ENCODE peak calls at places on chromosomes 4 and X, in five cellular contexts. X is NB4, Q is right atrium auricular region, C is osteocyte, B is ovary. D is an unnamed sample.
A peak's percentile ranks its signal among the peaks of the same experiment; 100 is the strongest.

GRCh38 chr4:154743683-154744340 is at the start of gene LRAT:
- DNase-seq in X (no peak), Q (no peak), C (no peak), B (no peak), D (no peak)

GRCh38 chr4:133058701-133059100 is 90.4 kb upstream of the PCDH10 start:
- DNase-seq in X (no peak), Q (no peak), C (no peak), B (no peak), D (no peak)

GRCh38 chr4:106868381-106869035 is 167.6 kb downstream of the DKK2 start:
- DNase-seq in X (no peak), Q (no peak), C (no peak), B (no peak), D (no peak)

GRCh38 chrX:33357606-33358005 is 146.3 kb upstream of the DMD start:
- DNase-seq in X (no peak), Q (no peak), C (peak; percentile 62), B (no peak), D (no peak)

GRCh38 chr4:15457401-15458201 is 12.1 kb upstream of the CC2D2A start:
- DNase-seq in X (peak; percentile 78), Q (no peak), C (no peak), B (no peak), D (no peak)

GRCh38 chrX:42751573-42751972 is 26.4 kb downstream of the PPP1R2C start:
- DNase-seq in X (no peak), Q (no peak), C (no peak), B (no peak), D (no peak)

GRCh38 chr4:7460591-7460990 is 25.9 kb upstream of the PSAPL1 start:
- DNase-seq in X (no peak), Q (no peak), C (no peak), B (peak; percentile 88), D (no peak)

GRCh38 chr4:149344436-149344835 is 471.2 kb downstream of the IQCM start:
- DNase-seq in X (no peak), Q (no peak), C (no peak), B (no peak), D (no peak)

GRCh38 chr4:89222171-89222570 is 85.4 kb downstream of the GPRIN3 start:
- DNase-seq in X (no peak), Q (no peak), C (no peak), B (no peak), D (no peak)

GRCh38 chr4:88097781-88098180 is 60.7 kb downstream of the ABCG2 start:
- DNase-seq in X (no peak), Q (no peak), C (no peak), B (no peak), D (no peak)

GRCh38 chr4:119647558-119647957 is 19.0 kb upstream of the PDE5A start:
- DNase-seq in X (no peak), Q (no peak), C (no peak), B (no peak), D (no peak)

GRCh38 chr4:20391224-20391623 is 139.5 kb downstream of the SLIT2 start:
- DNase-seq in X (no peak), Q (no peak), C (no peak), B (no peak), D (no peak)

GRCh38 chr4:12889054-12889453 is 595.1 kb downstream of the RAB28 start:
- DNase-seq in X (no peak), Q (peak; percentile 64), C (no peak), B (no peak), D (no peak)

GRCh38 chr4:43564601-43565000 is 672.1 kb downstream of the GRXCR1 start:
- DNase-seq in X (no peak), Q (no peak), C (no peak), B (no peak), D (no peak)

GRCh38 chrX:140432328-140433025 is 72.4 kb downstream of the SOX3 start:
- DNase-seq in X (no peak), Q (no peak), C (no peak), B (no peak), D (no peak)

GRCh38 chr4:141132689-141133145 is 552 bp downstream of the RNF150 start:
- DNase-seq in X (no peak), Q (no peak), C (peak; percentile 88), B (peak; percentile 64), D (peak; percentile 70)

GRCh38 chr4:76989391-76990061 is 40.0 kb downstream of the SEPTIN11 start:
- DNase-seq in X (no peak), Q (no peak), C (no peak), B (no peak), D (no peak)

GRCh38 chrX:103396186-103396585 is 19.8 kb downstream of the BEX3 start:
- DNase-seq in X (no peak), Q (no peak), C (no peak), B (no peak), D (no peak)

GRCh38 chr4:75289843-75290616 is 224.2 kb downstream of the RCHY1 start:
- DNase-seq in X (peak; percentile 26), Q (no peak), C (no peak), B (no peak), D (no peak)

GRCh38 chrX:37912286-37912685 is 64.9 kb upstream of the DYNLT3 start:
- DNase-seq in X (peak; percentile 14), Q (no peak), C (no peak), B (no peak), D (no peak)

GRCh38 chr4:41060352-41061318 is 153.7 kb downstream of the APBB2 start:
- DNase-seq in X (no peak), Q (no peak), C (no peak), B (no peak), D (no peak)

GRCh38 chr4:113410686-113411085 is 350.9 kb downstream of the CAMK2D start:
- DNase-seq in X (no peak), Q (no peak), C (no peak), B (no peak), D (no peak)

GRCh38 chr4:23234018-23234417 is 541.3 kb downstream of the GBA3 start:
- DNase-seq in X (no peak), Q (no peak), C (no peak), B (no peak), D (no peak)

GRCh38 chr4:12409507-12410190 is 981.0 kb upstream of the HS3ST1 start:
- DNase-seq in X (peak; percentile 35), Q (no peak), C (no peak), B (no peak), D (no peak)

GRCh38 chrX:64202808-64203320 is 2.6 kb downstream of the AMER1 start:
- DNase-seq in X (no peak), Q (no peak), C (no peak), B (no peak), D (no peak)

GRCh38 chrX:38803609-38804480 is 2.6 kb downstream of the MID1IP1 start:
- DNase-seq in X (peak; percentile 90), Q (peak; percentile 76), C (peak; percentile 86), B (peak; percentile 82), D (peak; percentile 83)

DNA sequence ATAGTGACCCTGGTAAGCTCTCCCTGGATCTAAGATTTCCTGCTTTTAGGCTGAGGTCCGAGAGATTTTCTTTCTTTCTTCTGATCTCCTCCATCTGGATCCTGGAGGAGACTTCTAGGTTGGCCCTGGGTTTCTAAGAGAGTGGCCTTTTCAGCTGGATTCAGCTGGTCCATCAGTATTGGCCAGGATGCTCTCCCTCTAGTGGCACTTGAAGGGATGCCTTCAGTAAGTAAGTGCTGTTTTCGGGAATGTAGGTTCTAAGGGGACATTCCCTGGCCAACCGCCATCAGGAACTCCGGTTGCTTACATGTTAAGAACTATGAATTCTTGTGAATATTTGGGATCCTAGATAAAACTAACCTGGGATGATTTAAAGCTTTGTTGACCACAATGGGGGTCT is 56.9 kb downstream of the SERTM2 start:
- DNase-seq in X (peak; percentile 2), Q (no peak), C (no peak), B (no peak), D (no peak)
- TF ChIP-seq CTCF in X (peak; percentile 30), Q (no peak), C (peak; percentile 38), B (no peak), D (no peak)

GRCh38 chrX:40299502-40300118 is 201.9 kb upstream of the BCOR start:
- DNase-seq in X (no peak), Q (no peak), C (no peak), B (no peak), D (no peak)

GRCh38 chrX:40300286-40300890 is 202.6 kb upstream of the BCOR start:
- DNase-seq in X (no peak), Q (no peak), C (no peak), B (no peak), D (no peak)

GRCh38 chrX:40298569-40298968 is 200.8 kb upstream of the BCOR start:
- DNase-seq in X (no peak), Q (no peak), C (no peak), B (no peak), D (no peak)

GRCh38 chrX:40297949-40298539 is 200.3 kb upstream of the BCOR start:
- DNase-seq in X (no peak), Q (no peak), C (no peak), B (no peak), D (no peak)

GRCh38 chrX:40299028-40299479 is 201.3 kb upstream of the BCOR start:
- DNase-seq in X (peak; percentile 41), Q (no peak), C (no peak), B (peak; percentile 35), D (no peak)
- TF ChIP-seq CTCF in X (peak; percentile 24), Q (no peak), C (peak; percentile 49), B (peak; percentile 29), D (no peak)

GRCh38 chrX:127300511-127300910 is 481.0 kb downstream of the PRR32 start:
- DNase-seq in X (no peak), Q (no peak), C (no peak), B (no peak), D (no peak)

GRCh38 chrX:127302841-127303240 is 483.3 kb downstream of the PRR32 start:
- DNase-seq in X (no peak), Q (no peak), C (no peak), B (no peak), D (no peak)

GRCh38 chrX:127306262-127306661 is 486.7 kb downstream of the PRR32 start:
- DNase-seq in X (no peak), Q (no peak), C (peak; percentile 60), B (no peak), D (no peak)

DNA sequence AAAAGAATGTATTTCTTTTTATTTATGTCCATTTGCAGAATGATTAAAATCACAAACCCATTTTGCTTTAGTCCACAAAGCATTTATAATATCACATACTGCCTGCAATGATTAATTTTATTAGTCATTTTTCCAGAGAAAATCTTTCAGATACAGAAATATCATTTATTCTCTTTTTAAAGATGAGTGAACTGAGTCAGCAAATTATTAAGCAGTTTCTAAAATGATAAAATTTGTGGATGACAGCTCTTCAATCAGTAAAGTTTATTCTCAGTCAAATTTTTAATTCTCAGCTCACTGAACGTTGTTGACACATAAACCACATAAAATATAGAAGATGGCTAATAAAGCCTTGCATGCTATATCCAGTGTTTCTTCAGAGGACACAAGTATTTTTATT is 485.5 kb downstream of the PRR32 start:
- DNase-seq in X (no peak), Q (no peak), C (no peak), B (no peak), D (no peak)
- TF ChIP-seq CTCF in X (no peak), Q (no peak), C (no peak), B (no peak), D (no peak)

DNA sequence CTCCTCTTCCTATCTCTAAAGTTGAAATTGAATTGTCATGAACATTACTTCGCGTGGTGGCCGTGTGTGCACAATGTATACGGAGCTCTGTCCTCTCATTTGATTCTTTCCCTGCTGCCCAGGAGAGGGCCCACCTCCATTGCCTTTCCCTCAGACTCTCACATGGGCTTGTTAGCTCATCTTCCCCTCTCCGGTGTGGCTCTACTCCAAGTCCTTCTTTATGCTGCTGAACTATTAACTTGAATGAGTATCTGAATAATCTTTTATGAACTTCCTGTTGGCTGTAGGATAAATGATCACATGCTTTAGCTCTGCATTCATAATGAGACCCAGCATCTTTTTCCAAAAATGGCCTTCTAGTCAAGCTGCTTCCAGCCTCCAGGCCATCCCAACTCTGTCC is 68.8 kb upstream of the CLNK start:
- DNase-seq in X (no peak), Q (no peak), C (no peak), B (no peak), D (no peak)
- TF ChIP-seq CTCF in X (no peak), Q (no peak), C (no peak), B (no peak), D (no peak)